ENCODE peak calls at places on chromosomes 7 and 10, in ten cellular contexts. One of them, this sample, is unnamed.

GRCh38 chr10:74292871-74293427 is 141.9 kb downstream of the ADK start:
- DNase-seq in body of pancreas: no peak
- DNase-seq in right lobe of liver: no peak
- DNase-seq in A549: no peak
- DNase-seq in HL-60: no peak
- DNase-seq in gastrocnemius medialis: no peak
- DNase-seq in esophagus squamous epithelium: no peak
- DNase-seq in stomach: no peak
- DNase-seq in ascending aorta: no peak
- DNase-seq in coronary artery: no peak
- DNase-seq in this sample: no peak

GRCh38 chr7:149783386-149784250 is 10.2 kb upstream of the ZNF467 start:
- DNase-seq in stomach: no peak
- DNase-seq in body of pancreas: no peak
- DNase-seq in right lobe of liver: no peak
- DNase-seq in HL-60: no peak
- DNase-seq in esophagus squamous epithelium: no peak
- DNase-seq in gastrocnemius medialis: no peak
- DNase-seq in coronary artery: no peak
- DNase-seq in ascending aorta: no peak
- DNase-seq in A549: no peak
- DNase-seq in this sample: peak

GRCh38 chr10:53765311-53765710 is 992.7 kb upstream of the MBL2 start:
- DNase-seq in A549: no peak
- DNase-seq in gastrocnemius medialis: no peak
- DNase-seq in right lobe of liver: no peak
- DNase-seq in stomach: no peak
- DNase-seq in HL-60: no peak
- DNase-seq in body of pancreas: no peak
- DNase-seq in esophagus squamous epithelium: no peak
- DNase-seq in coronary artery: no peak
- DNase-seq in ascending aorta: no peak
- DNase-seq in this sample: no peak

GRCh38 chr10:7887417-7887816 is 69.1 kb downstream of the TAF3 start:
- DNase-seq in gastrocnemius medialis: no peak
- DNase-seq in ascending aorta: no peak
- DNase-seq in HL-60: no peak
- DNase-seq in esophagus squamous epithelium: no peak
- DNase-seq in coronary artery: no peak
- DNase-seq in right lobe of liver: no peak
- DNase-seq in body of pancreas: no peak
- DNase-seq in A549: no peak
- DNase-seq in stomach: no peak
- DNase-seq in this sample: no peak

GRCh38 chr7:47852330-47853245 is 95.7 kb downstream of the PKD1L1 start:
- DNase-seq in gastrocnemius medialis: no peak
- DNase-seq in esophagus squamous epithelium: no peak
- DNase-seq in coronary artery: no peak
- DNase-seq in stomach: no peak
- DNase-seq in right lobe of liver: no peak
- DNase-seq in HL-60: no peak
- DNase-seq in ascending aorta: no peak
- DNase-seq in body of pancreas: no peak
- DNase-seq in A549: no peak
- DNase-seq in this sample: no peak

GRCh38 chr10:128065881-128066534 is 60.2 kb downstream of the MKI67 start:
- DNase-seq in esophagus squamous epithelium: no peak
- DNase-seq in ascending aorta: no peak
- DNase-seq in HL-60: no peak
- DNase-seq in body of pancreas: no peak
- DNase-seq in coronary artery: peak
- DNase-seq in A549: no peak
- DNase-seq in right lobe of liver: no peak
- DNase-seq in gastrocnemius medialis: no peak
- DNase-seq in stomach: no peak
- DNase-seq in this sample: no peak

GRCh38 chr7:127904706-127905056 is 126.6 kb downstream of the LRRC4 start:
- DNase-seq in body of pancreas: no peak
- DNase-seq in gastrocnemius medialis: no peak
- DNase-seq in HL-60: no peak
- DNase-seq in stomach: no peak
- DNase-seq in A549: no peak
- DNase-seq in ascending aorta: no peak
- DNase-seq in right lobe of liver: no peak
- DNase-seq in esophagus squamous epithelium: no peak
- DNase-seq in coronary artery: no peak
- DNase-seq in this sample: no peak

GRCh38 chr7:100516135-100516812 is 22.7 kb upstream of the AGFG2 start:
- DNase-seq in coronary artery: no peak
- DNase-seq in esophagus squamous epithelium: no peak
- DNase-seq in A549: no peak
- DNase-seq in gastrocnemius medialis: peak
- DNase-seq in HL-60: no peak
- DNase-seq in stomach: peak
- DNase-seq in body of pancreas: peak
- DNase-seq in right lobe of liver: no peak
- DNase-seq in ascending aorta: no peak
- DNase-seq in this sample: peak

DNA sequence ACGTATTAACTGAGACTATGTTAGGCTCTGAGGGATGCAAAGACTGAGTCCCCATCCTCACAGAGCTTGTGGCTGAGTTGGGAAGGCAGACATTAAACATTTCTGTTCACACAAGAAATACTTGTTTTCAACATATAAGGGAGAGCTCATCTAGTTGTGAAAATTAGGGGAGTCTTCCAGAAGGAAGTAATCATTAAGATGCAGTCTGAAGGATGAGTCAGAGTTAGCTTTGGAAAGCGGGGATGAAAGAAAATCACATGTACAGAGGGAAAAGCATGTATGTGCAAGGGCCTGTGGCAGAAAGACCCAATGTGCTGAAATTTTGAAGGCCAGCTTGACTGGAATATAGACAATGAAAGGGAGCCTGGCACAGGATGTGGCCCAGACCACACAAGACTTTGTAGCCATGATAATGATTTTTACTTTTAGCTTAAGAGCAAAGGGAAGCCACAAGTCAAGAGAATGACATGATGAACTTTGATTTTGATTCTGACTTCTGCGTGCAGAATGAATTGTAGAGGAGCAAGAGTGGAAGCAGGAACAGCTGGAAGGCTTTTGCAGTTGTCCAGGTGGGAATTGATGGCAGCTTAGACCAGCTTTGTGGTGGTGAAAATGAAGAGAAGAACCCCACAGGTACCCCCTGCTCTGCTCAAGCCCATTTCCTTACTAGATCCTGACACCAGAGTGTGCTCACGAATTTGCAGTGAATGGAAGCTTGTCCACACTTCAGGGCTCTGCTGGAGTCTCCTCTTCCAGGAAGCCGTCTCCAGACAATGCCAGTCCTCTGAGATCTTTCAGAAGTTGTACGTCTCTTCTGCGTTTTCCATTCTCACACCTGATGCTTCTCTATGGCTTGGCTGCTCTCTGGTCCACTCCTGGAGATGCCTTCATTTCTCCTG is 115.6 kb downstream of the ATXN7L1 start:
- DNase-seq in stomach: no peak
- DNase-seq in esophagus squamous epithelium: no peak
- DNase-seq in HL-60: no peak
- DNase-seq in body of pancreas: no peak
- DNase-seq in right lobe of liver: no peak
- DNase-seq in coronary artery: no peak
- DNase-seq in A549: no peak
- DNase-seq in ascending aorta: no peak
- DNase-seq in gastrocnemius medialis: no peak
- DNase-seq in this sample: no peak
- TF ChIP-seq CTCF in stomach: no peak
- TF ChIP-seq CTCF in esophagus squamous epithelium: no peak
- TF ChIP-seq CTCF in HL-60: no peak
- TF ChIP-seq CTCF in body of pancreas: no peak
- TF ChIP-seq CTCF in right lobe of liver: no peak
- TF ChIP-seq CTCF in coronary artery: no peak
- TF ChIP-seq CTCF in A549: no peak
- TF ChIP-seq CTCF in ascending aorta: no peak
- TF ChIP-seq CTCF in gastrocnemius medialis: no peak
- TF ChIP-seq CTCF in this sample: no peak

GRCh38 chr10:104328636-104328915 is 9.7 kb downstream of the ITPRIP start:
- DNase-seq in coronary artery: no peak
- DNase-seq in gastrocnemius medialis: no peak
- DNase-seq in HL-60: no peak
- DNase-seq in ascending aorta: no peak
- DNase-seq in A549: no peak
- DNase-seq in body of pancreas: no peak
- DNase-seq in esophagus squamous epithelium: no peak
- DNase-seq in right lobe of liver: no peak
- DNase-seq in stomach: no peak
- DNase-seq in this sample: no peak
- H3K27ac ChIP-seq in coronary artery: peak
- H3K27ac ChIP-seq in gastrocnemius medialis: peak
- H3K27ac ChIP-seq in HL-60: peak
- H3K27ac ChIP-seq in ascending aorta: peak
- H3K27ac ChIP-seq in A549: peak
- H3K27ac ChIP-seq in body of pancreas: peak
- H3K27ac ChIP-seq in esophagus squamous epithelium: peak
- H3K27ac ChIP-seq in right lobe of liver: no peak
- H3K27ac ChIP-seq in stomach: peak
- H3K27ac ChIP-seq in this sample: peak

GRCh38 chr7:26320878-26321277 is 29.2 kb downstream of the SNX10 start:
- DNase-seq in gastrocnemius medialis: no peak
- DNase-seq in body of pancreas: no peak
- DNase-seq in coronary artery: no peak
- DNase-seq in right lobe of liver: no peak
- DNase-seq in A549: no peak
- DNase-seq in ascending aorta: no peak
- DNase-seq in stomach: no peak
- DNase-seq in HL-60: no peak
- DNase-seq in esophagus squamous epithelium: no peak
- DNase-seq in this sample: no peak

GRCh38 chr7:26319631-26320030 is 28.0 kb downstream of the SNX10 start:
- DNase-seq in body of pancreas: no peak
- DNase-seq in right lobe of liver: no peak
- DNase-seq in stomach: no peak
- DNase-seq in esophagus squamous epithelium: no peak
- DNase-seq in A549: no peak
- DNase-seq in HL-60: no peak
- DNase-seq in ascending aorta: no peak
- DNase-seq in coronary artery: no peak
- DNase-seq in gastrocnemius medialis: no peak
- DNase-seq in this sample: no peak

GRCh38 chr7:26321440-26321839 is 29.8 kb downstream of the SNX10 start:
- DNase-seq in right lobe of liver: no peak
- DNase-seq in body of pancreas: no peak
- DNase-seq in coronary artery: no peak
- DNase-seq in ascending aorta: no peak
- DNase-seq in HL-60: no peak
- DNase-seq in gastrocnemius medialis: no peak
- DNase-seq in esophagus squamous epithelium: no peak
- DNase-seq in A549: no peak
- DNase-seq in stomach: no peak
- DNase-seq in this sample: no peak

GRCh38 chr7:26317211-26317610 is 25.5 kb downstream of the SNX10 start:
- DNase-seq in stomach: no peak
- DNase-seq in HL-60: no peak
- DNase-seq in ascending aorta: no peak
- DNase-seq in body of pancreas: no peak
- DNase-seq in right lobe of liver: no peak
- DNase-seq in A549: no peak
- DNase-seq in coronary artery: no peak
- DNase-seq in esophagus squamous epithelium: no peak
- DNase-seq in gastrocnemius medialis: no peak
- DNase-seq in this sample: no peak

GRCh38 chr7:26318921-26319320 is 27.3 kb downstream of the SNX10 start:
- DNase-seq in coronary artery: no peak
- DNase-seq in body of pancreas: no peak
- DNase-seq in A549: no peak
- DNase-seq in esophagus squamous epithelium: no peak
- DNase-seq in ascending aorta: no peak
- DNase-seq in right lobe of liver: no peak
- DNase-seq in gastrocnemius medialis: no peak
- DNase-seq in HL-60: no peak
- DNase-seq in stomach: no peak
- DNase-seq in this sample: no peak
- TF ChIP-seq CTCF in coronary artery: no peak
- TF ChIP-seq CTCF in body of pancreas: no peak
- TF ChIP-seq CTCF in A549: no peak
- TF ChIP-seq CTCF in esophagus squamous epithelium: no peak
- TF ChIP-seq CTCF in ascending aorta: no peak
- TF ChIP-seq CTCF in right lobe of liver: no peak
- TF ChIP-seq CTCF in gastrocnemius medialis: no peak
- TF ChIP-seq CTCF in HL-60: no peak
- TF ChIP-seq CTCF in stomach: no peak
- TF ChIP-seq CTCF in this sample: no peak

GRCh38 chr7:95883208-95883607 is 110.9 kb downstream of the DYNC1I1 start:
- DNase-seq in stomach: no peak
- DNase-seq in HL-60: no peak
- DNase-seq in esophagus squamous epithelium: no peak
- DNase-seq in right lobe of liver: no peak
- DNase-seq in A549: no peak
- DNase-seq in coronary artery: no peak
- DNase-seq in gastrocnemius medialis: no peak
- DNase-seq in body of pancreas: no peak
- DNase-seq in ascending aorta: no peak
- DNase-seq in this sample: no peak

GRCh38 chr7:95881597-95881996 is 109.2 kb downstream of the DYNC1I1 start:
- DNase-seq in stomach: no peak
- DNase-seq in gastrocnemius medialis: no peak
- DNase-seq in esophagus squamous epithelium: no peak
- DNase-seq in HL-60: no peak
- DNase-seq in ascending aorta: no peak
- DNase-seq in coronary artery: no peak
- DNase-seq in right lobe of liver: no peak
- DNase-seq in body of pancreas: no peak
- DNase-seq in A549: no peak
- DNase-seq in this sample: no peak

GRCh38 chr7:95874541-95875265 is 102.3 kb downstream of the DYNC1I1 start:
- DNase-seq in stomach: no peak
- DNase-seq in HL-60: no peak
- DNase-seq in body of pancreas: no peak
- DNase-seq in gastrocnemius medialis: no peak
- DNase-seq in esophagus squamous epithelium: no peak
- DNase-seq in coronary artery: no peak
- DNase-seq in right lobe of liver: no peak
- DNase-seq in A549: no peak
- DNase-seq in ascending aorta: no peak
- DNase-seq in this sample: no peak

GRCh38 chr7:95875519-95875918 is 103.2 kb downstream of the DYNC1I1 start:
- DNase-seq in HL-60: no peak
- DNase-seq in ascending aorta: no peak
- DNase-seq in body of pancreas: no peak
- DNase-seq in stomach: no peak
- DNase-seq in A549: no peak
- DNase-seq in coronary artery: no peak
- DNase-seq in gastrocnemius medialis: no peak
- DNase-seq in right lobe of liver: peak
- DNase-seq in esophagus squamous epithelium: no peak
- DNase-seq in this sample: no peak

DNA sequence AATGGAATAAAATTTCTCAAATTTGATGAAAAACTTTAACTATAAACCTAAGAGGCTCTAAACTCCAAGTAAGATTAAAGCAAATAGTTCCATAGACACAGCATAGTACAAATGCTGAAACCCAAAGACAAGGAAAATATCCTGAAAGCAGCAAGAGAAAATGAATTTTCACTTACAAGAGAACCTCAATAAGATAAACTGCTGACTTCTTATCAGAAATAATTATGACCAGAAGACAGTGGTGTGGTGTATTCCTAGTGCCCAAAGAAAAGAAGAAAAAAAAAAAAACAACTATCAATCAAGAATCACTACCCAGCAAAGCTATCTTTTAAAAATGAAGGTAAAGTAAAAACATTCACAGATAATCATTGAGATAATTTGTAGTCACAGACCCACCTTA is 106.3 kb downstream of the DYNC1I1 start:
- DNase-seq in stomach: no peak
- DNase-seq in gastrocnemius medialis: no peak
- DNase-seq in body of pancreas: no peak
- DNase-seq in right lobe of liver: no peak
- DNase-seq in coronary artery: no peak
- DNase-seq in esophagus squamous epithelium: no peak
- DNase-seq in ascending aorta: no peak
- DNase-seq in HL-60: no peak
- DNase-seq in A549: no peak
- DNase-seq in this sample: no peak
- H3K27ac ChIP-seq in stomach: no peak
- H3K27ac ChIP-seq in gastrocnemius medialis: no peak
- H3K27ac ChIP-seq in body of pancreas: no peak
- H3K27ac ChIP-seq in right lobe of liver: no peak
- H3K27ac ChIP-seq in coronary artery: no peak
- H3K27ac ChIP-seq in esophagus squamous epithelium: no peak
- H3K27ac ChIP-seq in ascending aorta: no peak
- H3K27ac ChIP-seq in HL-60: no peak
- H3K27ac ChIP-seq in A549: no peak
- H3K27ac ChIP-seq in this sample: no peak